ENCODE peak calls at places on chromosome 9, in nine cellular contexts. R, X, C, W, J, U, S, A and F are unnamed samples.
A peak's percentile ranks its signal among the peaks of the same experiment; 100 is the strongest.

GRCh38 chr9:114722363-114722695 is 40.3 kb upstream of the TEX48 start:
- DNase-seq in R (no peak), X (no peak), C (no peak), W (no peak), J (no peak), U (no peak), S (no peak), A (no peak), F (no peak)

GRCh38 chr9:135416771-135417290 is 62.8 kb upstream of the PPP1R26 start:
- DNase-seq in R (no peak), X (no peak), C (no peak), W (no peak), J (no peak), U (no peak), S (no peak), A (no peak), F (no peak)

GRCh38 chr9:70924905-70925547 is 196.4 kb downstream of the TRPM3 start:
- DNase-seq in R (peak; percentile 41), X (peak; percentile 73), C (no peak), W (peak; percentile 72), J (peak; percentile 83), U (peak; percentile 89), S (peak; percentile 60), A (no peak), F (no peak)

GRCh38 chr9:85729882-85730281 is 11.9 kb downstream of the AGTPBP1 start:
- DNase-seq in R (no peak), X (no peak), C (no peak), W (no peak), J (no peak), U (peak; percentile 68), S (no peak), A (no peak), F (no peak)

GRCh38 chr9:134363450-134363849 is 37.2 kb downstream of the RXRA start:
- DNase-seq in R (no peak), X (no peak), C (no peak), W (no peak), J (no peak), U (no peak), S (no peak), A (no peak), F (no peak)

GRCh38 chr9:87910821-87911220 is 6.9 kb upstream of the SPATA31C1 start:
- DNase-seq in R (no peak), X (peak; percentile 53), C (no peak), W (no peak), J (no peak), U (peak; percentile 65), S (no peak), A (no peak), F (no peak)

GRCh38 chr9:83582026-83582425 is 40.9 kb upstream of the IDNK start:
- DNase-seq in R (no peak), X (no peak), C (no peak), W (no peak), J (no peak), U (peak; percentile 86), S (no peak), A (no peak), F (no peak)

GRCh38 chr9:76905984-76906861 is at the start of gene PRUNE2:
- DNase-seq in R (peak; percentile 78), X (peak; percentile 88), C (peak; percentile 89), W (peak; percentile 59), J (peak; percentile 88), U (peak; percentile 85), S (peak; percentile 79), A (peak; percentile 46), F (peak; percentile 82)

GRCh38 chr9:132008871-132009812 is 70.5 kb downstream of the MED27 start:
- DNase-seq in R (no peak), X (no peak), C (no peak), W (no peak), J (no peak), U (peak; percentile 37), S (no peak), A (no peak), F (no peak)

GRCh38 chr9:81847181-81847915 is 80.9 kb upstream of the SPATA31D4 start:
- DNase-seq in R (no peak), X (no peak), C (no peak), W (no peak), J (no peak), U (no peak), S (no peak), A (no peak), F (no peak)

GRCh38 chr9:28547469-28547981 is 974.2 kb upstream of the C9orf72 start:
- DNase-seq in R (no peak), X (no peak), C (no peak), W (no peak), J (no peak), U (no peak), S (no peak), A (no peak), F (no peak)

GRCh38 chr9:135134253-135135028 is 47.0 kb downstream of the OLFM1 start:
- DNase-seq in R (no peak), X (no peak), C (no peak), W (no peak), J (no peak), U (no peak), S (no peak), A (no peak), F (no peak)

GRCh38 chr9:32672478-32672877 is 37.0 kb upstream of the TAF1L start:
- DNase-seq in R (no peak), X (peak; percentile 41), C (no peak), W (no peak), J (no peak), U (peak; percentile 14), S (no peak), A (no peak), F (no peak)

GRCh38 chr9:128207076-128207731 is 4.0 kb downstream of the DNM1 start:
- DNase-seq in R (no peak), X (no peak), C (no peak), W (no peak), J (no peak), U (no peak), S (no peak), A (no peak), F (no peak)